ENCODE peak calls at places on chromosomes 7 and 10, in nine cellular contexts. X, U, C, M, O, I, L, W and D are unnamed samples.

GRCh38 chr7:150420987-150421674 is 29.3 kb upstream of the GIMAP8 start:
- DNase-seq in X (peak), U (peak), C (no peak), M (peak), O (peak), I (peak), L (no peak), W (no peak), D (peak)

GRCh38 chr7:55044791-55045190 is 26.0 kb downstream of the EGFR start:
- DNase-seq in X (no peak), U (no peak), C (no peak), M (no peak), O (no peak), I (no peak), L (no peak), W (no peak), D (no peak)

GRCh38 chr10:104664205-104664604 is 23.1 kb downstream of the SORCS3 start:
- DNase-seq in X (no peak), U (no peak), C (no peak), M (peak), O (no peak), I (no peak), L (no peak), W (peak), D (no peak)

GRCh38 chr10:11529276-11529675 is 82.2 kb downstream of the USP6NL start:
- DNase-seq in X (no peak), U (no peak), C (no peak), M (no peak), O (no peak), I (no peak), L (no peak), W (no peak), D (no peak)

GRCh38 chr7:38222481-38223096 is 44.5 kb downstream of the STARD3NL start:
- DNase-seq in X (no peak), U (no peak), C (peak), M (peak), O (peak), I (no peak), L (no peak), W (no peak), D (no peak)

GRCh38 chr7:100728196-100728595 is 5.2 kb upstream of the ZAN start:
- DNase-seq in X (no peak), U (no peak), C (no peak), M (no peak), O (no peak), I (no peak), L (no peak), W (no peak), D (no peak)

GRCh38 chr7:76149847-76150691 is 51.6 kb upstream of the SRRM3 start:
- DNase-seq in X (no peak), U (no peak), C (no peak), M (no peak), O (peak), I (no peak), L (no peak), W (no peak), D (no peak)

GRCh38 chr10:133313192-133313591 is 4.5 kb downstream of the ZNF511 start:
- DNase-seq in X (no peak), U (no peak), C (no peak), M (no peak), O (no peak), I (no peak), L (no peak), W (no peak), D (no peak)

GRCh38 chr7:142863891-142864685 is 9.2 kb downstream of the EPHB6 start:
- DNase-seq in X (no peak), U (no peak), C (no peak), M (no peak), O (no peak), I (peak), L (no peak), W (peak), D (no peak)

GRCh38 chr7:5774790-5775189 is 6.7 kb downstream of the RNF216 start:
- DNase-seq in X (no peak), U (no peak), C (no peak), M (no peak), O (no peak), I (no peak), L (no peak), W (no peak), D (no peak)

GRCh38 chr10:91271886-91272285 is 51.4 kb downstream of the PCGF5 start:
- DNase-seq in X (no peak), U (no peak), C (no peak), M (no peak), O (no peak), I (no peak), L (no peak), W (no peak), D (no peak)

GRCh38 chr7:1246170-1246870 is 13.6 kb downstream of the UNCX start:
- DNase-seq in X (no peak), U (no peak), C (no peak), M (no peak), O (no peak), I (no peak), L (no peak), W (no peak), D (peak)
- TF ChIP-seq POLR2AphosphoS5 in X (no peak), U (no peak), C (no peak), M (no peak), O (no peak), I (no peak), L (no peak), W (no peak), D (no peak)

GRCh38 chr7:101933028-101933427 is 115.6 kb downstream of the CUX1 start:
- DNase-seq in X (no peak), U (no peak), C (no peak), M (no peak), O (no peak), I (no peak), L (no peak), W (no peak), D (no peak)

GRCh38 chr7:101932053-101932452 is 114.6 kb downstream of the CUX1 start:
- DNase-seq in X (no peak), U (no peak), C (no peak), M (no peak), O (no peak), I (no peak), L (no peak), W (no peak), D (no peak)

GRCh38 chr7:101934618-101935017 is 117.2 kb downstream of the CUX1 start:
- DNase-seq in X (no peak), U (peak), C (no peak), M (no peak), O (no peak), I (no peak), L (no peak), W (no peak), D (no peak)

GRCh38 chr7:101935521-101936141 is 118.2 kb downstream of the CUX1 start:
- DNase-seq in X (peak), U (peak), C (no peak), M (no peak), O (no peak), I (no peak), L (no peak), W (no peak), D (no peak)

GRCh38 chr7:101933685-101934084 is 116.3 kb downstream of the CUX1 start:
- DNase-seq in X (no peak), U (no peak), C (peak), M (no peak), O (no peak), I (no peak), L (no peak), W (no peak), D (no peak)
- H3K27ac ChIP-seq in X (no peak), U (peak), C (peak), M (no peak), O (no peak), I (no peak), L (no peak), W (peak), D (no peak)

GRCh38 chr7:133551471-133551870 is 298.6 kb downstream of the EXOC4 start:
- DNase-seq in X (no peak), U (no peak), C (no peak), M (no peak), O (no peak), I (no peak), L (no peak), W (no peak), D (no peak)
- TF ChIP-seq EP300 in X (no peak), U (no peak), C (no peak), M (no peak), O (no peak), I (no peak), L (no peak), W (no peak), D (no peak)

GRCh38 chr10:43256531-43257209 is 10.2 kb downstream of the RASGEF1A start:
- DNase-seq in X (no peak), U (no peak), C (no peak), M (no peak), O (no peak), I (peak), L (no peak), W (peak), D (peak)

GRCh38 chr10:43255644-43256431 is 11.0 kb downstream of the RASGEF1A start:
- DNase-seq in X (peak), U (no peak), C (no peak), M (peak), O (peak), I (peak), L (no peak), W (peak), D (peak)

GRCh38 chr10:43258922-43259247 is 8.0 kb downstream of the RASGEF1A start:
- DNase-seq in X (no peak), U (no peak), C (no peak), M (no peak), O (no peak), I (no peak), L (no peak), W (no peak), D (no peak)

GRCh38 chr10:43258032-43258921 is 8.6 kb downstream of the RASGEF1A start:
- DNase-seq in X (peak), U (no peak), C (no peak), M (no peak), O (peak), I (peak), L (no peak), W (peak), D (no peak)

DNA sequence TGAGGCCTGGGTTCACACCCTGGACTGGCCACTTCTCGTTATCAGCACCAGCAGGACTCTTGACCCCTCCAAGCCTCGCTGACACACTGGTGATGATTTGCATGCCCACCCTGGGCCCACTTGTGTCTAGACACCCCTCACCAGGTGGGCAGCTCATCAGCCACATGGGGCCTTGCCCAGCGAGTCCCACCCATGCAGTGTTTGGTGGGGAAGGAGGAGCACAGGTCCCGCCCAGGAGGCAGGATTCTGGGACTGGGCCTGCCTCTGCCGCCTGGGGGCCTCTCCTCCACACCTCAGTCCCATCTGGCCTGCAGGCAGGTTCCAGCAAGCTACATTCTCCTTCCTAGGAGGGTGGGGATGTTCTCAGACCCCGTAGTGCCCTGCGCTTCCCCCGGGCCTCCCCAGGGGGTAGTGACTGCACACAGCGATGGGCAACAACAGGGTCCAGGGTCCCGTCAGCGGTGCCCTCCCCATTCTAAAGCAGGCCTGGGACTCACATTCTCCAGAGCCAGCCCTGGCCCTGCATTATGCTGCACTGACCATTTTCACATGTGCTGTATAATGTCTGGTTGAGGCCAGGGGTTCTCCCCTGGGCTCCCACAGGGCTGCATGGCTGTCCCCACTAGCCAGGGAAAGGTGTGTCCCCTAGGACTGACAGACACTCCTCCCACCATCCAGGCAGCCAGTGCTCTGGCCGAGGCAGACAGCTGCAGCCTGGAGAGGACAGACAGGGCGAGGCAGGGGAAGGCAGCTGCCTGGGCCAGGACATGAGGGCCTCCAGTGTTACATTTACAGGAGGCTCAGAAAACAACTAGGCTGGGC is 9.4 kb downstream of the RASGEF1A start:
- DNase-seq in X (no peak), U (no peak), C (no peak), M (no peak), O (peak), I (peak), L (no peak), W (peak), D (peak)
- TF ChIP-seq POLR2AphosphoS5 in X (no peak), U (no peak), C (no peak), M (no peak), O (no peak), I (no peak), L (no peak), W (no peak), D (no peak)

GRCh38 chr10:80541144-80541750 is 3.5 kb downstream of the SH2D4B start:
- DNase-seq in X (no peak), U (no peak), C (peak), M (no peak), O (no peak), I (peak), L (no peak), W (peak), D (no peak)
- H3K27ac ChIP-seq in X (no peak), U (no peak), C (peak), M (no peak), O (no peak), I (no peak), L (no peak), W (no peak), D (peak)

GRCh38 chr7:71886066-71886465 is 526.1 kb downstream of the CALN1 start:
- DNase-seq in X (no peak), U (no peak), C (no peak), M (no peak), O (no peak), I (no peak), L (no peak), W (peak), D (no peak)
- TF ChIP-seq EP300 in X (no peak), U (no peak), C (no peak), M (no peak), O (no peak), I (no peak), L (no peak), W (no peak), D (no peak)

DNA sequence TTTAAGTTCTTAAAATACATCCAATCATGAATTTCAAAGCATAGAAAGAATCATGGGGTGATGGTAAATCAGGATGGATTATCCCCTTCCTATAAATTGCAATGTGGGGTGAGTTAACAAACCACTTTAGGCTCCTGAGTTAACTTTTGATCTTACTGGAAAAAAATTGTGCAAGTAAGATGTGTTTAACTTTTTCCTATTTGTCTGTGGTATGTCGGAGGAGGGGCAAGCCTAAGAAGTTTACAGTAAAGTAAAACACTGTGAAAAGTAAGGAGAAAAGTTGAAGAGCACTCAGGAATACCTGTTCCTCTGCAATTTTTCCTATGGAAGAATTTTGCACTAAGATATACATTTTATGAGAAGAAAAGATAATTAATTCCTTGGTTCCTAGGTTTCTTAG is 44.4 kb downstream of the IFIT5 start:
- DNase-seq in X (no peak), U (no peak), C (no peak), M (no peak), O (no peak), I (no peak), L (no peak), W (no peak), D (no peak)
- TF ChIP-seq POLR2AphosphoS5 in X (no peak), U (no peak), C (no peak), M (no peak), O (no peak), I (no peak), L (no peak), W (no peak), D (no peak)

GRCh38 chr7:74395745-74396311 is 57.9 kb upstream of the GTF2IRD1 start:
- DNase-seq in X (no peak), U (no peak), C (no peak), M (no peak), O (no peak), I (no peak), L (no peak), W (no peak), D (no peak)
- H3K27ac ChIP-seq in X (no peak), U (no peak), C (no peak), M (no peak), O (no peak), I (no peak), L (no peak), W (no peak), D (no peak)